ENCODE peak calls at places on chromosomes 3 and 15, in four cellular contexts. U is fibroblast of lung, H is GM12878, W is GM23338. B is an unnamed sample.
A peak's percentile ranks its signal among the peaks of the same experiment; 100 is the strongest.

GRCh38 chr3:58041182-58041825 is 33.1 kb downstream of the FLNB start:
- DNase-seq in H (no peak), U (no peak), W (no peak), B (no peak)

GRCh38 chr3:33299395-33300081 is 22.3 kb downstream of the FBXL2 start:
- DNase-seq in H (no peak), U (peak; percentile 73), W (no peak), B (no peak)

GRCh38 chr15:40793216-40793989 is 13.5 kb upstream of the ZFYVE19 start:
- DNase-seq in H (no peak), W (no peak), U (peak; percentile 91), B (no peak)

GRCh38 chr3:109563149-109563548 is 225.8 kb upstream of the DPPA4 start:
- DNase-seq in U (no peak), H (no peak), W (peak; percentile 4), B (no peak)

GRCh38 chr15:77454265-77454664 is 33.6 kb downstream of the HMG20A start:
- DNase-seq in U (peak; percentile 15), H (no peak), W (no peak), B (no peak)

GRCh38 chr3:19103510-19103909 is 44.8 kb upstream of the KCNH8 start:
- DNase-seq in H (no peak), U (no peak), W (no peak), B (no peak)

GRCh38 chr15:67158367-67158766 is 93.0 kb downstream of the SMAD3 start:
- DNase-seq in H (no peak), U (no peak), W (no peak), B (no peak)

GRCh38 chr3:152428577-152428976 is 159.8 kb downstream of the MBNL1 start:
- DNase-seq in U (no peak), H (no peak), W (no peak), B (no peak)

GRCh38 chr15:58865420-58865880 is 68.0 kb downstream of the SLTM start:
- DNase-seq in W (peak; percentile 30), H (no peak), U (peak; percentile 18), B (no peak)

GRCh38 chr3:135982922-135983581 is 17.5 kb downstream of the PPP2R3A start:
- DNase-seq in U (no peak), H (no peak), W (no peak), B (no peak)

GRCh38 chr3:32577621-32578556 is 7.2 kb upstream of the DYNC1LI1 start:
- DNase-seq in W (no peak), U (peak; percentile 53), H (peak; percentile 66), B (no peak)

GRCh38 chr15:73284073-73284472 is 84.7 kb downstream of the HCN4 start:
- DNase-seq in U (peak; percentile 54), W (no peak), H (no peak), B (no peak)

GRCh38 chr3:13276438-13277129 is 143.5 kb downstream of the NUP210 start:
- DNase-seq in W (no peak), U (no peak), H (no peak), B (no peak)

GRCh38 chr15:25701716-25702465 is 161.2 kb downstream of the ATP10A start:
- DNase-seq in W (no peak), U (no peak), H (no peak), B (no peak)

GRCh38 chr3:184196536-184196935 is 10.5 kb downstream of the ABCF3 start:
- DNase-seq in H (no peak), U (no peak), W (no peak), B (no peak)

GRCh38 chr15:72737723-72738122 is 45.8 kb downstream of the ADPGK start:
- DNase-seq in H (no peak), W (no peak), U (no peak), B (no peak)

GRCh38 chr15:67850995-67851535 is 11.2 kb upstream of the RNU6-1 start:
- DNase-seq in H (peak; percentile 52), U (peak; percentile 31), W (no peak), B (no peak)

GRCh38 chr3:127656906-127657305 is 15.8 kb upstream of the ABTB1 start:
- DNase-seq in W (no peak), H (no peak), U (no peak), B (no peak)

GRCh38 chr3:171393032-171393744 is 67.0 kb downstream of the TNIK start:
- DNase-seq in H (no peak), U (peak; percentile 64), W (peak; percentile 82), B (no peak)
- H3K27ac ChIP-seq in H (peak overlapping the region; percentile 46), U (no peak overlapping the region), W (peak overlapping the region; percentile 89), B (no peak overlapping the region)

GRCh38 chr15:79433610-79434009 is 1.5 kb downstream of the MINAR1 start:
- DNase-seq in H (no peak), U (no peak), W (peak; percentile 77), B (no peak)

GRCh38 chr15:79430901-79431635 is 1.1 kb upstream of the MINAR1 start:
- DNase-seq in W (peak; percentile 39), U (no peak), H (no peak), B (no peak)

GRCh38 chr15:79434361-79434760 is 2.2 kb downstream of the MINAR1 start:
- DNase-seq in U (no peak), H (no peak), W (no peak), B (no peak)

GRCh38 chr15:79432345-79433311 is 492 bp downstream of the MINAR1 start:
- DNase-seq in H (no peak), W (peak; percentile 75), U (peak; percentile 13), B (no peak)

GRCh38 chr15:79431636-79432344 is at the start of gene MINAR1:
- DNase-seq in U (peak; percentile 36), W (peak; percentile 72), H (no peak), B (no peak)
- TF ChIP-seq CTCF in U (no peak), W (peak; percentile 47), H (no peak), B (no peak)

GRCh38 chr15:88702983-88703382 is 64.2 kb downstream of the ISG20 start:
- DNase-seq in H (no peak), W (no peak), U (peak; percentile 33), B (no peak)
- H3K27me3 ChIP-seq in H (peaks cover 5% of the 10 kb centered on the region), W (peaks cover 38% of the 10 kb centered on the region), U (peaks cover 9% of the 10 kb centered on the region), B (peaks cover 13% of the 10 kb centered on the region)

GRCh38 chr3:163614886-163615285 is 1463.4 kb downstream of the SI start:
- DNase-seq in W (no peak), H (no peak), U (no peak), B (no peak)
- H3K27ac ChIP-seq in W (no peak overlapping the region), H (no peak overlapping the region), U (no peak overlapping the region), B (no peak overlapping the region)